ENCODE peak calls at places on chromosomes 12 and 14, in six cellular contexts. X, J, I, M, P and F are unnamed samples.

GRCh38 chr12:14716848-14717444 is 20.5 kb upstream of the GUCY2C start:
- DNase-seq in P (peak), X (no peak), I (no peak), M (peak), J (no peak), F (peak)

GRCh38 chr12:110923192-110923591 is 2.8 kb upstream of the MYL2 start:
- DNase-seq in I (no peak), X (peak), J (no peak), P (no peak), M (no peak), F (no peak)

GRCh38 chr12:124294686-124295315 is at the start of gene RFLNA:
- DNase-seq in J (no peak), M (peak), P (peak), X (no peak), I (no peak), F (no peak)

GRCh38 chr12:45089417-45089816 is 38.5 kb upstream of the DBX2 start:
- DNase-seq in I (no peak), M (no peak), P (no peak), X (no peak), J (no peak), F (no peak)

GRCh38 chr12:48454675-48455074 is 17.7 kb upstream of the ANP32D start:
- DNase-seq in X (no peak), J (no peak), I (no peak), M (peak), P (no peak), F (no peak)

GRCh38 chr14:99424306-99424877 is 56.3 kb downstream of the SETD3 start:
- DNase-seq in I (no peak), X (no peak), M (no peak), J (no peak), P (no peak), F (no peak)

GRCh38 chr14:45089813-45090212 is 5.9 kb downstream of the PRPF39 start:
- DNase-seq in P (no peak), X (no peak), J (no peak), M (no peak), I (no peak), F (no peak)

GRCh38 chr12:15534870-15535269 is 212.6 kb downstream of the PTPRO start:
- DNase-seq in M (no peak), P (no peak), X (no peak), J (no peak), I (no peak), F (no peak)

GRCh38 chr14:69695664-69696527 is 71.0 kb upstream of the SRSF5 start:
- DNase-seq in P (peak), M (peak), I (no peak), X (peak), J (no peak), F (no peak)

GRCh38 chr12:112243255-112243965 is 118.0 kb downstream of the TRAFD1 start:
- DNase-seq in J (no peak), M (no peak), X (no peak), P (no peak), I (no peak), F (no peak)

GRCh38 chr12:116609715-116610114 is 50.5 kb downstream of the MAP1LC3B2 start:
- DNase-seq in J (no peak), I (no peak), M (no peak), X (no peak), P (no peak), F (no peak)

GRCh38 chr12:48671231-48671856 is 10.7 kb downstream of the KANSL2 start:
- DNase-seq in M (no peak), P (no peak), X (no peak), I (no peak), J (no peak), F (no peak)

GRCh38 chr14:104091927-104092771 is 6.6 kb downstream of the ASPG start:
- DNase-seq in P (peak), X (peak), J (no peak), I (no peak), M (no peak), F (no peak)

GRCh38 chr12:26770239-26771070 is 62.5 kb downstream of the ITPR2 start:
- DNase-seq in X (no peak), J (no peak), P (no peak), I (no peak), M (no peak), F (no peak)

GRCh38 chr12:109387425-109388166 is 39.9 kb downstream of the MYO1H start:
- DNase-seq in I (no peak), P (no peak), M (peak), J (no peak), X (no peak), F (no peak)

GRCh38 chr12:49892084-49892731 is 11.5 kb downstream of the FAIM2 start:
- DNase-seq in M (no peak), X (no peak), P (no peak), J (no peak), I (no peak), F (no peak)

GRCh38 chr12:89161553-89161952 is 190.7 kb downstream of the DUSP6 start:
- DNase-seq in J (no peak), X (no peak), I (no peak), P (no peak), M (no peak), F (no peak)

GRCh38 chr12:85468356-85469157 is 188.5 kb downstream of the ALX1 start:
- DNase-seq in X (no peak), J (peak), M (peak), I (no peak), P (peak), F (no peak)

GRCh38 chr12:108649126-108649525 is 15.4 kb upstream of the SELPLG start:
- DNase-seq in M (no peak), J (no peak), X (no peak), P (no peak), I (no peak), F (no peak)

GRCh38 chr12:7373226-7373625 is 69.4 kb downstream of the ACSM4 start:
- DNase-seq in I (no peak), J (no peak), X (peak), M (no peak), P (no peak), F (no peak)

GRCh38 chr14:20515846-20516245 is 10.5 kb downstream of the RNASE10 start:
- DNase-seq in J (no peak), M (no peak), I (no peak), X (no peak), P (no peak), F (no peak)

GRCh38 chr12:116559330-116560080 is at the start of gene MAP1LC3B2:
- DNase-seq in X (peak), M (no peak), J (peak), I (no peak), P (peak), F (peak)

GRCh38 chr14:96590190-96590860 is 88.1 kb downstream of the PAPOLA start:
- DNase-seq in J (no peak), X (peak), I (no peak), P (no peak), M (no peak), F (no peak)

GRCh38 chr12:107135177-107135576 is 41.8 kb upstream of the CRY1 start:
- DNase-seq in J (no peak), I (no peak), P (no peak), X (no peak), M (no peak), F (no peak)

GRCh38 chr12:124626841-124627502 is 59.6 kb upstream of the NCOR2 start:
- DNase-seq in X (no peak), I (no peak), P (no peak), M (peak), J (peak), F (no peak)

GRCh38 chr14:90593254-90594040 is 196.6 kb downstream of the CALM1 start:
- DNase-seq in X (no peak), P (no peak), J (no peak), M (no peak), I (no peak), F (no peak)

GRCh38 chr14:36317650-36318049 is 2.8 kb downstream of the MBIP start:
- DNase-seq in P (no peak), X (no peak), I (no peak), M (peak), J (no peak), F (no peak)

GRCh38 chr12:121139301-121139700 is 6.6 kb downstream of the P2RX7 start:
- DNase-seq in P (no peak), X (no peak), J (no peak), I (no peak), M (no peak), F (no peak)

GRCh38 chr12:12560587-12561304 is 1.9 kb downstream of the DUSP16 start:
- DNase-seq in M (peak), J (peak), P (peak), X (no peak), I (no peak), F (no peak)

GRCh38 chr12:108338915-108339657 is at the start of gene CMKLR1:
- DNase-seq in M (no peak), J (peak), X (peak), P (peak), I (no peak), F (no peak)

GRCh38 chr12:32163596-32163995 is 56.9 kb downstream of the BICD1 start:
- DNase-seq in M (peak), I (no peak), X (no peak), J (no peak), P (no peak), F (no peak)

GRCh38 chr14:91947196-91948184 is at the start of gene FBLN5:
- DNase-seq in I (no peak), M (peak), X (peak), P (peak), J (peak), F (no peak)
- TF ChIP-seq POLR2A in I (no peak), M (peak), X (no peak), P (peak), J (no peak), F (no peak)

DNA sequence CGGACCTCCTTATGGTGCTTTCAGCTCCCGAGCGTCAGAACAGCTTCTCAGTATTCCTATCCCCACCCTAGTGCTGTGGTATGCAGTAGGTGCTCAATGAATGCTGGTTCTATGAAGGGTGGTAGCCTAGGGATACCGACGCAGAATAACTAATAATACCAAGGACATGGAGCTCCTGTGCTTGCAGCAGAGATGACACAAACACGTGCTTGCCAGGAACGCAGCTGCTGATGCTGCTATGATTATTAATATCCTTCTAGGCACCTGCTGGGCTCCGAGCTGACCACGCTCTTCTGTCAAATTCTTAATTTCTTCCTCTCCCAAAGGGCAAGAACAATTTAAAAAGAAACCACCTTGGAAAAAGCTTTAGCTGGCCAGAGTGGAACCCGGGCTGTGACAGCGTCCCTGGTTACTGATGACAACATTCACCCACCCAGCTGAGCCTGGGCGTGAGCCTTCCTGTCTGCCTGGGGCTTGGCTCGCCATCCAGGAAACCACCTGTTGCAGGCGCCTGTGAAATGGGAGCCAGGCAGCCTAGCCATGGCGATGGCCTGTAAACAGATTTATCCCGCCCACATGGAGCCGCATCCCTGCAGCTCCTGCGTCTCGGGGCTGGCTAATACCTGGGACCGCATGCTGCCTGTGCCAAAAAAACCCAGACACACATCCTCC is 28.8 kb downstream of the CLMN start:
- DNase-seq in I (peak), J (peak), X (no peak), P (peak), M (peak), F (peak)
- TF ChIP-seq POLR2AphosphoS5 in I (peak), J (no peak), X (no peak), P (peak), M (no peak), F (no peak)

DNA sequence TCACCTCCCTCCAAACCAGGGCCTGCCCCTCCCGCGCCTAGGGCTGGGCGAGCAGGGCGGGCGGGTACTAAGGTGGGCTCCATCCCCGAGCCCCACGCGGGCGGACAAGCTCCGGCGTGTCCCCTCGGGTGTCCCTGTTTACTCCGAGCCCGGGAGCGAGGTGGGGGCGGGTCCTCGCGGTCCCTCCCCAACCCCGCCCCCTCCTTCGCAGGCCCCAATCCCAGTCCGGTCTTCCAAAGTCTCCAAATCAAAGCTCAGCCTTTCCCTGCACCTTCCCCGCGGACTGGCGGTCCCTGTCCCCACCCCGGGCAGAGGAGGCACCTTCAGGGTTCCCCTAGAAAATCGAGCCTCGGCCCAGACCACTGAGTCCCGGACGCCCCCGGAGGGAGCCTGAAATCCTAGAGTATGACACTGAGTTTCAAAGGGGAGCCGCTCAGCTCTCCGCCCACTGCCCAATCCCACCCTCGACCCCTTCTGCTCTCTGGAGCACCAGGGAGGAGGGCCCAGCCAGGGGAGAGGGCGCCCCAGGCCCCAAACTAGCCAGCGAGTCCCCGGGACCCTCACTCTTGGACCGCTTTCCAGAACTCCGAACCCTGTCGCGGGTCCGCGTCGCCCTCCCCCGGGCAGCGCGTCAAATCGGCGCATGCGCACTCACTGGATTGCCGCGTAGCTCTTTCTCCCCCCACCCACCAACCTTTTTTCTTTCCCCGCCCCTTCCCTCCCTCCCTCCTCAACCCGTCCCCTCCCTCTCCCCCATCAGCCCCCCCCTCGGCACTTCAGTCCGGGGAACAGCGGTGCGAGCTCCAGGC is at the start of gene LRP1:
- DNase-seq in X (peak), J (peak), I (no peak), P (peak), M (peak), F (peak)
- TF ChIP-seq POLR2A in X (no peak), J (peak), I (peak), P (peak), M (peak), F (no peak)

DNA sequence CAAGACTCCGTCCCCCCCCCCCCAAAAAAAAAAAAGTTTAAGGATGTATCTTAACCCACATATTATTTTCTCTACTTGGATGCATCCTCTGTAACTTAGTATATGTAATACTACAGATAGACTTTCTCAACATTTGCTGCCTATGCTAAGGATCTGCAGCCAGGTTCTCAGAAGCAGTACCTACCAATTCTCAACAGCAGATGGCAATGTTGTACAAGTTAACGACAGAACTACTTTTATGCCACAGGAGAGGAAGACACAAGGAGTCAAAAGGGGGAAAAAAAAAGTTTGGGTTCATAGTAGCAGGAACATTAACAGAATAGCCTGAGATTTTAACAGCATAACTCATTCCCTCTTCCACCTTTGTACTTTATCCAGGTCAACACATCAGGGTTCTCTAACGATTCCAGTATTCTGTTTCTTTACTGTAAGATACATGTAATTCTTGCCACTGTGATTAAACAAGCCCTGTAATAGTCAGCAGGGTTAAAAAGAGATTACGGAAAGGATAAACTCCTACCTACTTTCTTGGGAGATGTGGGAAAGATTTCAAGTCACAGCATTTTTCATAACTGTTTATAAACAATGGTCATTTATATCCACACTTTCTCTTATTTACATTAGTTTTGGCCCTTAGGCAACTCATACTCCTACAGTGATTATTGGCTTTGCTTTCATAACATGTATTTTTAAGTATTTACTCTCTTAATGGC is 5.7 kb upstream of the NEK9 start:
- DNase-seq in P (peak), X (no peak), M (peak), I (no peak), J (peak), F (no peak)
- TF ChIP-seq POLR2AphosphoS5 in P (no peak), X (no peak), M (no peak), I (no peak), J (no peak), F (no peak)

GRCh38 chr14:47297374-47297773 is 378.0 kb downstream of the MDGA2 start:
- DNase-seq in I (no peak), M (no peak), J (no peak), P (no peak), X (no peak), F (no peak)
- TF ChIP-seq POLR2A in I (no peak), M (no peak), J (no peak), P (no peak), X (no peak), F (no peak)

GRCh38 chr14:23301288-23301968 is 1.2 kb downstream of the PPP1R3E start:
- DNase-seq in J (peak), I (no peak), P (peak), M (peak), X (peak), F (peak)
- TF ChIP-seq POLR2AphosphoS5 in J (peak), I (peak), P (peak), M (peak), X (peak), F (no peak)

GRCh38 chr12:770474-770873 is 18.1 kb downstream of the WNK1 start:
- DNase-seq in I (no peak), J (no peak), P (no peak), M (no peak), X (no peak), F (no peak)
- TF ChIP-seq POLR2A in I (no peak), J (no peak), P (no peak), M (no peak), X (no peak), F (no peak)

GRCh38 chr14:29216774-29217232 is 450.2 kb downstream of the FOXG1 start:
- DNase-seq in J (no peak), M (no peak), I (no peak), X (no peak), P (no peak), F (no peak)
- TF ChIP-seq POLR2AphosphoS5 in J (no peak), M (no peak), I (no peak), X (no peak), P (no peak), F (no peak)

DNA sequence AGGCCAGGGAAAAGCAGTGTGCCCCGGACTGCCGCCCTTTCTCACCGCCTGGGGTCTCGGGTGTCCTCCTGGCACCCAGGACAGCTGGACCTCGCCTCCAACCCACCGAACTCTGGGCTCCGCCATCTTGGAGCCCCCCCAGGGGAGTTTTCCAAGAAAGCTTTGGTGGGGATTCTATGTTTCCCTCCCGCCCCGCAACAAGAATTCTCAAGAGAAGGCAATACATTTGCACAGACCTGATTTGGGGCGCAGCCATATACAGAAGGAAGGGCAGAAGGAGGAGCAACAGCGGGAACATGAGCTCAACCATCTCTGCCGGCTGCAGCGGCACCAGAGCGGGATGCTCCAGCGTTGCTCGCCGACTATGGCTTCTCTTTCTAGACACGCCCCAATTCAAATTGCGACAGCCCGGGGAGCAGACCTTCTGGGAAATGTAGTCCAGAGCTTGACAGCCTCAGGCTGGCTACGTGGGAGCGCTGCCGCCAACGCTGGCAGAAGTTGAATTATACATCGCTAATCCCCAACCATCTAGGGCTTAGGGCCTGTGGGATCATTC is at the start of gene RDH11:
- DNase-seq in J (peak), M (peak), I (no peak), X (peak), P (peak), F (peak)
- TF ChIP-seq POLR2A in J (peak), M (peak), I (peak), X (peak), P (peak), F (peak)

GRCh38 chr14:50978521-50978871 is 34.2 kb upstream of the PYGL start:
- DNase-seq in X (no peak), M (no peak), P (no peak), J (no peak), I (no peak), F (no peak)

GRCh38 chr14:50978888-50979287 is 34.6 kb upstream of the PYGL start:
- DNase-seq in I (no peak), X (no peak), P (no peak), M (no peak), J (no peak), F (peak)

GRCh38 chr14:50984061-50984710 is 39.9 kb upstream of the PYGL start:
- DNase-seq in M (no peak), I (no peak), X (no peak), P (no peak), J (no peak), F (no peak)

GRCh38 chr14:50977863-50978520 is 33.7 kb upstream of the PYGL start:
- DNase-seq in M (no peak), J (no peak), X (peak), I (no peak), P (no peak), F (no peak)

GRCh38 chr14:50980451-50980850 is 36.2 kb upstream of the PYGL start:
- DNase-seq in J (no peak), X (no peak), I (no peak), P (no peak), M (no peak), F (no peak)
- TF ChIP-seq POLR2AphosphoS5 in J (no peak), X (no peak), I (no peak), P (no peak), M (no peak), F (no peak)